ENCODE peak calls at places on chromosome 2, in six cellular contexts. N, D, W, H, F and I are unnamed samples.

GRCh38 chr2:104733544-104733943 is 120.4 kb upstream of the POU3F3 start:
- DNase-seq in W (peak), F (peak), N (no peak), D (no peak), H (no peak), I (no peak)

GRCh38 chr2:26652361-26653041 is 11.3 kb upstream of the CIB4 start:
- DNase-seq in H (peak), W (peak), N (peak), D (no peak), F (no peak), I (peak)

GRCh38 chr2:69046221-69046662 is 33.3 kb downstream of the ANTXR1 start:
- DNase-seq in F (no peak), H (peak), N (no peak), D (no peak), W (no peak), I (peak)

GRCh38 chr2:142897807-142898206 is 20.3 kb downstream of the KYNU start:
- DNase-seq in D (no peak), H (no peak), W (no peak), N (no peak), F (no peak), I (no peak)

GRCh38 chr2:84901593-84902120 is 3.8 kb upstream of the TMSB10 start:
- DNase-seq in D (no peak), W (no peak), F (no peak), H (peak), N (peak), I (peak)

GRCh38 chr2:204010611-204011560 is 74.3 kb downstream of the ICOS start:
- DNase-seq in H (no peak), D (no peak), F (no peak), W (no peak), N (no peak), I (peak)

GRCh38 chr2:130319536-130319935 is 23.2 kb upstream of the IMP4 start:
- DNase-seq in F (no peak), D (no peak), W (no peak), N (no peak), H (no peak), I (no peak)

GRCh38 chr2:196220671-196221070 is 49.3 kb upstream of the STK17B start:
- DNase-seq in N (no peak), W (no peak), F (no peak), D (no peak), H (no peak), I (no peak)

GRCh38 chr2:25279091-25279651 is 62.6 kb downstream of the DNMT3A start:
- DNase-seq in D (peak), W (no peak), H (no peak), N (peak), F (no peak), I (peak)

GRCh38 chr2:79984476-79984875 is 320.1 kb downstream of the LRRTM1 start:
- DNase-seq in F (no peak), H (peak), W (no peak), D (no peak), N (no peak), I (peak)

GRCh38 chr2:102510791-102511575 is 38.0 kb downstream of the SLC9A4 start:
- DNase-seq in D (no peak), H (no peak), N (no peak), F (no peak), W (no peak), I (no peak)

GRCh38 chr2:61493523-61493942 is 22.6 kb upstream of the USP34 start:
- DNase-seq in H (peak), F (no peak), W (no peak), N (no peak), D (no peak), I (peak)

GRCh38 chr2:27806311-27807059 is 35.0 kb downstream of the MRPL33 start:
- DNase-seq in F (no peak), W (no peak), D (no peak), N (no peak), H (no peak), I (no peak)

GRCh38 chr2:95329891-95330822 is 33.0 kb downstream of the KCNIP3 start:
- DNase-seq in W (no peak), D (no peak), H (no peak), F (no peak), N (no peak), I (no peak)

GRCh38 chr2:104976603-104977120 is 61.2 kb upstream of the MRPS9 start:
- DNase-seq in N (no peak), F (peak), W (peak), D (no peak), H (no peak), I (no peak)

GRCh38 chr2:134117651-134118050 is 136.2 kb upstream of the MGAT5 start:
- DNase-seq in F (no peak), N (no peak), H (no peak), W (no peak), D (no peak), I (no peak)

DNA sequence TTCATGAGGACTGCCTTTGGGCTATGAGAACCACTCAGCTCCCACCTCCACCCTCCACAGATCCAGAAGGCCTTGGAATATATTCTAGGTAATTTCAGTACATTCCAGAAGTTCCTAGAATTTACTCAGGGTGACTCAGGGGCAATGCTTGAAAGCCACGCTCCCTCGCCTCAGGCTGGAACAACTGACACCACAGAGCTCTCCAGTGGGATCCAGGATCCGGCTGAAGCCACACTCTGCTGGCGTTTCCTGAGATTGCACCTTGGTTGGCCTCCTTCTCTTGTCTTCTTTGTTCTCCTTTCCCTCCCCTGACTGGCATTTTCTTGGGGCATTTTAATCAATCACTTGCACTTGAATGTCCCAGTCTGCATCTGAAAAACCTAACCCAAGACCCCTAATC is 92.6 kb upstream of the KCNE4 start:
- DNase-seq in N (no peak), F (no peak), H (peak), D (no peak), W (peak), I (peak)
- TF ChIP-seq CTCF in N (peak), F (no peak), H (peak), D (no peak), W (peak), I (peak)

GRCh38 chr2:72713857-72714256 is 112.0 kb downstream of the EXOC6B start:
- DNase-seq in W (no peak), F (no peak), H (no peak), N (no peak), D (no peak), I (no peak)
- TF ChIP-seq CTCF in W (peak), F (no peak), H (no peak), N (no peak), D (no peak), I (no peak)

GRCh38 chr2:33599175-33599942 is at the start of gene FAM98A:
- DNase-seq in H (peak), F (peak), W (peak), D (peak), N (peak), I (peak)
- TF ChIP-seq CTCF in H (no peak), F (no peak), W (no peak), D (peak), N (no peak), I (no peak)

GRCh38 chr2:98637401-98638144 is 29.2 kb downstream of the UNC50 start:
- DNase-seq in F (no peak), W (no peak), D (no peak), H (no peak), N (no peak), I (no peak)

GRCh38 chr2:98632351-98632750 is 24.0 kb downstream of the UNC50 start:
- DNase-seq in D (no peak), F (no peak), W (no peak), N (no peak), H (no peak), I (no peak)

GRCh38 chr2:98634406-98635092 is 26.2 kb downstream of the UNC50 start:
- DNase-seq in N (no peak), D (no peak), W (peak), H (no peak), F (peak), I (peak)
- TF ChIP-seq CTCF in N (no peak), D (no peak), W (peak), H (peak), F (peak), I (peak)